ENCODE peak calls at places on chromosomes 5 and 9, in four cellular contexts. One of them, this sample, is unnamed.
A peak's percentile ranks its signal among the peaks of the same experiment; 100 is the strongest.

GRCh38 chr9:119968837-119969707 is 599.8 kb upstream of the BRINP1 start:
- DNase-seq in GM12878: no peak
- DNase-seq in OCI-LY7: peak; percentile 60
- DNase-seq in colonic mucosa: peak; percentile 64
- DNase-seq in this sample: peak; percentile 84

GRCh38 chr9:135093911-135094584 is 6.6 kb downstream of the OLFM1 start:
- DNase-seq in GM12878: no peak
- DNase-seq in colonic mucosa: no peak
- DNase-seq in OCI-LY7: no peak
- DNase-seq in this sample: no peak

GRCh38 chr9:119289740-119290139 is 79.5 kb downstream of the BRINP1 start:
- DNase-seq in colonic mucosa: peak; percentile 57
- DNase-seq in GM12878: no peak
- DNase-seq in OCI-LY7: peak; percentile 65
- DNase-seq in this sample: peak; percentile 75

GRCh38 chr5:14560091-14560595 is 21.4 kb upstream of the OTULINL start:
- DNase-seq in GM12878: no peak
- DNase-seq in colonic mucosa: peak; percentile 84
- DNase-seq in OCI-LY7: no peak
- DNase-seq in this sample: no peak

GRCh38 chr5:171421331-171422262 is 2.1 kb downstream of the FGF18 start:
- DNase-seq in colonic mucosa: no peak
- DNase-seq in OCI-LY7: no peak
- DNase-seq in GM12878: no peak
- DNase-seq in this sample: no peak

GRCh38 chr5:132224721-132225120 is 2.9 kb downstream of the P4HA2 start:
- DNase-seq in GM12878: no peak
- DNase-seq in OCI-LY7: no peak
- DNase-seq in colonic mucosa: no peak
- DNase-seq in this sample: no peak

GRCh38 chr9:110578575-110578895 is 1.0 kb downstream of the SVEP1 start:
- DNase-seq in OCI-LY7: no peak
- DNase-seq in colonic mucosa: no peak
- DNase-seq in GM12878: no peak
- DNase-seq in this sample: no peak

GRCh38 chr9:108768739-108769138 is 87.0 kb downstream of the ACTL7B start:
- DNase-seq in colonic mucosa: no peak
- DNase-seq in OCI-LY7: no peak
- DNase-seq in GM12878: no peak
- DNase-seq in this sample: no peak

GRCh38 chr5:89343666-89344065 is 460.7 kb upstream of the MEF2C start:
- DNase-seq in GM12878: peak; percentile 97
- DNase-seq in OCI-LY7: no peak
- DNase-seq in colonic mucosa: peak; percentile 19
- DNase-seq in this sample: no peak

GRCh38 chr9:116278326-116278725 is 124.7 kb downstream of the PAPPA start:
- DNase-seq in GM12878: no peak
- DNase-seq in OCI-LY7: no peak
- DNase-seq in colonic mucosa: no peak
- DNase-seq in this sample: no peak

GRCh38 chr5:150520747-150521521 is 13.0 kb downstream of the NDST1 start:
- DNase-seq in colonic mucosa: no peak
- DNase-seq in OCI-LY7: no peak
- DNase-seq in GM12878: no peak
- DNase-seq in this sample: no peak

GRCh38 chr5:2052687-2053086 is 170.0 kb upstream of the IRX4 start:
- DNase-seq in OCI-LY7: no peak
- DNase-seq in GM12878: no peak
- DNase-seq in colonic mucosa: no peak
- DNase-seq in this sample: no peak

GRCh38 chr9:133057006-133057405 is 4.8 kb upstream of the CEL start:
- DNase-seq in colonic mucosa: no peak
- DNase-seq in GM12878: no peak
- DNase-seq in OCI-LY7: no peak
- DNase-seq in this sample: no peak
- H3K4me1 ChIP-seq in colonic mucosa: no peaks in the 10 kb centered on the region
- H3K4me1 ChIP-seq in GM12878: peaks cover 27% of the 10 kb centered on the region
- H3K4me1 ChIP-seq in OCI-LY7: peaks cover 34% of the 10 kb centered on the region
- H3K4me1 ChIP-seq in this sample: peaks cover 18% of the 10 kb centered on the region

GRCh38 chr9:124932355-124932754 is 8.5 kb downstream of the GOLGA1 start:
- DNase-seq in GM12878: no peak
- DNase-seq in colonic mucosa: no peak
- DNase-seq in OCI-LY7: no peak
- DNase-seq in this sample: no peak
- H3K27ac ChIP-seq in GM12878: no peak overlapping the region
- H3K27ac ChIP-seq in colonic mucosa: no peak overlapping the region
- H3K27ac ChIP-seq in OCI-LY7: no peak overlapping the region
- H3K27ac ChIP-seq in this sample: no peak overlapping the region

GRCh38 chr9:40907657-40908624 is 220.5 kb downstream of the FOXD4L6 start:
- DNase-seq in OCI-LY7: no peak
- DNase-seq in colonic mucosa: no peak
- DNase-seq in GM12878: no peak
- DNase-seq in this sample: no peak
- H3K9me3 ChIP-seq in OCI-LY7: no peaks in the 10 kb centered on the region
- H3K9me3 ChIP-seq in colonic mucosa: peaks cover 4% of the 10 kb centered on the region
- H3K9me3 ChIP-seq in GM12878: peaks cover 2% of the 10 kb centered on the region
- H3K9me3 ChIP-seq in this sample: peaks cover 32% of the 10 kb centered on the region

DNA sequence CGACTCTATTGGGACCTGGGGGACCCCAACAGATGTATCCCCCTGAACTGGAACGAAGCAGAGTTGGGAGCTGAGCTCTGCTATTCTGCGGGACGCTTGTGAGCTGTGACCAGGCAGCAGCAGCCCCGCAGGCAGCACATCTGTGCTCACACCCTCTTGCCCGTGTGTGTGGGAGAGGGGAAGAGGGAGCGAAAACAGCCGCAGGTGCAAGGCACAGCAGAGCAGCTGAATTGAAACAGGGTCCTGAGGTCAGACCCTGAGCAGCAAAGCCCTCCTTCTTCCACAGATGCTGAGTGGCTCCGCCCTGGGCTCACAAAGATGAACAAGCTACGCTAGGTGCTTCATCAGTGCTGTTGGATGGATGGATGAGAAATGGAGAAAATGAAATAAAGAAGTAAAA is 198.7 kb downstream of the HSPA4 start:
- DNase-seq in GM12878: no peak
- DNase-seq in colonic mucosa: no peak
- DNase-seq in OCI-LY7: peak; percentile 30
- DNase-seq in this sample: no peak
- H3K4me1 ChIP-seq in GM12878: no peaks in the 10 kb centered on the region
- H3K4me1 ChIP-seq in colonic mucosa: no peaks in the 10 kb centered on the region
- H3K4me1 ChIP-seq in OCI-LY7: no peaks in the 10 kb centered on the region
- H3K4me1 ChIP-seq in this sample: no peaks in the 10 kb centered on the region

GRCh38 chr5:93423333-93423714 is 157.7 kb downstream of the NR2F1-AS1 start:
- DNase-seq in OCI-LY7: no peak
- DNase-seq in colonic mucosa: no peak
- DNase-seq in GM12878: no peak
- DNase-seq in this sample: no peak

GRCh38 chr5:93421987-93422391 is 159.0 kb downstream of the NR2F1-AS1 start:
- DNase-seq in colonic mucosa: no peak
- DNase-seq in OCI-LY7: no peak
- DNase-seq in GM12878: no peak
- DNase-seq in this sample: no peak

GRCh38 chr5:93421498-93421897 is 159.5 kb downstream of the NR2F1-AS1 start:
- DNase-seq in GM12878: no peak
- DNase-seq in colonic mucosa: no peak
- DNase-seq in OCI-LY7: no peak
- DNase-seq in this sample: peak; percentile 11

GRCh38 chr5:93425102-93425501 is 155.9 kb downstream of the NR2F1-AS1 start:
- DNase-seq in GM12878: no peak
- DNase-seq in colonic mucosa: no peak
- DNase-seq in OCI-LY7: no peak
- DNase-seq in this sample: no peak

GRCh38 chr5:93422652-93423332 is 158.2 kb downstream of the NR2F1-AS1 start:
- DNase-seq in OCI-LY7: no peak
- DNase-seq in GM12878: no peak
- DNase-seq in colonic mucosa: no peak
- DNase-seq in this sample: no peak
- H3K27ac ChIP-seq in OCI-LY7: no peak overlapping the region
- H3K27ac ChIP-seq in GM12878: no peak overlapping the region
- H3K27ac ChIP-seq in colonic mucosa: no peak overlapping the region
- H3K27ac ChIP-seq in this sample: no peak overlapping the region

GRCh38 chr9:26081847-26082246 is 403.6 kb upstream of the TUSC1 start:
- DNase-seq in colonic mucosa: no peak
- DNase-seq in OCI-LY7: no peak
- DNase-seq in GM12878: no peak
- DNase-seq in this sample: no peak

GRCh38 chr9:26078706-26079105 is 400.5 kb upstream of the TUSC1 start:
- DNase-seq in colonic mucosa: no peak
- DNase-seq in OCI-LY7: no peak
- DNase-seq in GM12878: no peak
- DNase-seq in this sample: no peak

GRCh38 chr9:26077860-26078259 is 399.6 kb upstream of the TUSC1 start:
- DNase-seq in GM12878: no peak
- DNase-seq in colonic mucosa: no peak
- DNase-seq in OCI-LY7: no peak
- DNase-seq in this sample: no peak
- H3K9me3 ChIP-seq in GM12878: no peaks in the 10 kb centered on the region
- H3K9me3 ChIP-seq in colonic mucosa: no peaks in the 10 kb centered on the region
- H3K9me3 ChIP-seq in OCI-LY7: no peaks in the 10 kb centered on the region
- H3K9me3 ChIP-seq in this sample: no peaks in the 10 kb centered on the region

GRCh38 chr5:133236976-133237375 is 185.2 kb downstream of the HSPA4 start:
- DNase-seq in GM12878: no peak
- DNase-seq in colonic mucosa: no peak
- DNase-seq in OCI-LY7: no peak
- DNase-seq in this sample: no peak
- H3K4me1 ChIP-seq in GM12878: peaks cover 20% of the 10 kb centered on the region
- H3K4me1 ChIP-seq in colonic mucosa: no peaks in the 10 kb centered on the region
- H3K4me1 ChIP-seq in OCI-LY7: no peaks in the 10 kb centered on the region
- H3K4me1 ChIP-seq in this sample: no peaks in the 10 kb centered on the region

DNA sequence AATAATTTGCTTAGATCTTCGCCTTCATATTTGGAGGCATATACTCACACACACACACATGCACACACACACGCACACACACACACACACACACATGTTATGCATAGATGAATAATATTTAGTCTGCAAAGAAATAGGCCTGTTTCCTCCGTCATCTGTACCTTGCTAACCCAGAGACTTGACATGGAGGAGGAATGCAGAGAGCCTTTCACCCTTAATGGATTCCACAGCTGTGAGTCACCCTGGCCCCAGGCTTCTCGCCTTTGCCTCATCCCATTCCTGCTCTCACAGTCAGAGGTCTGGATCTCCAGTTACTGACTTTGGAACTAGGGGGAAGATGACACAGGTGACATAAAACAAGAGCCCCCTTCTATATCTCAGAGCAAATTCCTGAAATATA is 29.7 kb downstream of the ZNF462 start:
- DNase-seq in colonic mucosa: no peak
- DNase-seq in OCI-LY7: no peak
- DNase-seq in GM12878: no peak
- DNase-seq in this sample: peak; percentile 95
- H3K27ac ChIP-seq in colonic mucosa: no peak overlapping the region
- H3K27ac ChIP-seq in OCI-LY7: no peak overlapping the region
- H3K27ac ChIP-seq in GM12878: no peak overlapping the region
- H3K27ac ChIP-seq in this sample: peak overlapping the region; percentile 81

GRCh38 chr9:124558777-124559470 is 51.7 kb upstream of the NR5A1 start:
- DNase-seq in colonic mucosa: no peak
- DNase-seq in GM12878: no peak
- DNase-seq in OCI-LY7: no peak
- DNase-seq in this sample: no peak
- H3K9me3 ChIP-seq in colonic mucosa: no peaks in the 10 kb centered on the region
- H3K9me3 ChIP-seq in GM12878: no peaks in the 10 kb centered on the region
- H3K9me3 ChIP-seq in OCI-LY7: no peaks in the 10 kb centered on the region
- H3K9me3 ChIP-seq in this sample: no peaks in the 10 kb centered on the region